ENCODE peak calls at places on chromosomes 6 and 20, in eight cellular contexts. L, V, J, X, C, Q, G and T are unnamed samples.
A peak's percentile ranks its signal among the peaks of the same experiment; 100 is the strongest.

GRCh38 chr20:41690702-41691101 is 72.5 kb upstream of the CHD6 start:
- DNase-seq in V (no peak), Q (no peak), J (no peak), G (no peak), L (no peak), C (no peak), X (no peak), T (no peak)

GRCh38 chr20:39381598-39381997 is 419.5 kb downstream of the DHX35 start:
- DNase-seq in C (no peak), X (no peak), V (no peak), L (peak; percentile 1), G (no peak), J (no peak), Q (no peak), T (no peak)

GRCh38 chr6:56513631-56514030 is 129.1 kb downstream of the DST start:
- DNase-seq in C (no peak), Q (no peak), J (no peak), X (no peak), V (no peak), L (no peak), G (no peak), T (no peak)

GRCh38 chr6:11851405-11851804 is 72.8 kb upstream of the ADTRP start:
- DNase-seq in Q (no peak), X (peak; percentile 93), G (peak; percentile 92), L (no peak), V (no peak), J (no peak), C (no peak), T (no peak)

GRCh38 chr20:24751551-24751950 is 197.5 kb upstream of the CST7 start:
- DNase-seq in J (no peak), Q (no peak), X (no peak), C (no peak), V (no peak), G (no peak), L (no peak), T (no peak)

GRCh38 chr6:81696505-81696904 is 56.0 kb downstream of the TENT5A start:
- DNase-seq in C (no peak), X (peak; percentile 81), Q (no peak), L (peak; percentile 58), J (no peak), V (no peak), G (no peak), T (no peak)

GRCh38 chr6:49565261-49565660 is 14.8 kb downstream of the C6orf141 start:
- DNase-seq in V (no peak), C (no peak), Q (no peak), X (no peak), J (no peak), G (no peak), L (no peak), T (no peak)

GRCh38 chr20:1468117-1468624 is 1.5 kb upstream of the NSFL1C start:
- DNase-seq in Q (no peak), C (no peak), V (no peak), X (no peak), J (no peak), L (no peak), G (no peak), T (no peak)

GRCh38 chr6:158649289-158650143 is at the start of gene SYTL3:
- DNase-seq in L (peak; percentile 72), V (no peak), Q (peak; percentile 76), X (no peak), J (no peak), C (peak; percentile 70), G (peak; percentile 84), T (no peak)

GRCh38 chr6:43172127-43173007 is 1.3 kb downstream of the SRF start:
- DNase-seq in C (no peak), G (no peak), X (no peak), V (no peak), L (peak; percentile 38), J (peak; percentile 48), Q (peak; percentile 62), T (no peak)

GRCh38 chr6:43173496-43174262 is 2.6 kb downstream of the SRF start:
- DNase-seq in X (no peak), L (no peak), G (no peak), Q (no peak), C (no peak), J (no peak), V (no peak), T (no peak)

GRCh38 chr6:43174263-43175112 is 3.4 kb downstream of the SRF start:
- DNase-seq in L (peak; percentile 100), G (peak; percentile 99), Q (peak; percentile 98), J (peak; percentile 97), V (peak; percentile 98), C (peak; percentile 98), X (peak; percentile 98), T (peak; percentile 98)

GRCh38 chr6:43170452-43171283 is at the start of gene SRF:
- DNase-seq in G (peak; percentile 97), Q (peak; percentile 100), V (peak; percentile 67), L (peak; percentile 100), X (peak; percentile 98), J (peak; percentile 100), C (peak; percentile 99), T (peak; percentile 99)

DNA sequence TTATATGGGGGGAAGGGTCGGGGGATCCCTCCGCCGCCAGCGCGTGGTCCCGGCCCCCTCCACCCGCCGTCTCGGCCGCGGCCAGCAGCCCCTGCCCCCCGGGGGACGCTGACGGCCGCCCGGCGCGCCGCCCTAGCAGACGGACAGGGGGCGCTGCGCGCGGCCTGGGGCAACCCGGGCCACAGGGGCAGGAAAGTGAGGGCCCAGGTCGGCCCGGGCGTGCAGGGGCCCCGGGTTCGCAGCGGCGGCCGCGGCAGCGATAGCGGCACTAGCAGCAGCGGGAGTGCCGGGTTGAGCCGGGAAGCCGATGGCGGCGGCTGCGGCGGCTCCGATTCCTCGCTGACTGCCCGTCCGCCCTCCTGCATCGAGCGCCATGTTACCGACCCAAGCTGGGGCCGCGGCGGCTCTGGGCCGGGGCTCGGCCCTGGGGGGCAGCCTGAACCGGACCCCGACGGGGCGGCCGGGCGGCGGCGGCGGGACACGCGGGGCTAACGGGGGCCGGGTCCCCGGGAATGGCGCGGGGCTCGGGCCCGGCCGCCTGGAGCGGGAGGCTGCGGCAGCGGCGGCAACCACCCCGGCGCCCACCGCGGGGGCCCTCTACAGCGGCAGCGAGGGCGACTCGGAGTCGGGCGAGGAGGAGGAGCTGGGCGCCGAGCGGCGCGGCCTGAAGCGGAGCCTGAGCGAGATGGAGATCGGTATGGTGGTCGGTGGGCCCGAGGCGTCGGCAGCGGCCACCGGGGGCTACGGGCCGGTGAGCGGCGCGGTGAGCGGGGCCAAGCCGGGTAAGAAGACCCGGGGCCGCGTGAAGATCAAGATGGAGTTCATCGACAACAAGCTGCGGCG is 436 bp downstream of the SRF start:
- DNase-seq in Q (peak; percentile 22), G (no peak), C (no peak), V (peak; percentile 75), X (no peak), J (peak; percentile 35), L (peak; percentile 20), T (no peak)
- TF ChIP-seq CTCF in Q (peak; percentile 66), G (no peak), C (peak; percentile 75), V (peak; percentile 64), X (peak; percentile 18), J (peak; percentile 57), L (peak; percentile 43), T (peak; percentile 42)

DNA sequence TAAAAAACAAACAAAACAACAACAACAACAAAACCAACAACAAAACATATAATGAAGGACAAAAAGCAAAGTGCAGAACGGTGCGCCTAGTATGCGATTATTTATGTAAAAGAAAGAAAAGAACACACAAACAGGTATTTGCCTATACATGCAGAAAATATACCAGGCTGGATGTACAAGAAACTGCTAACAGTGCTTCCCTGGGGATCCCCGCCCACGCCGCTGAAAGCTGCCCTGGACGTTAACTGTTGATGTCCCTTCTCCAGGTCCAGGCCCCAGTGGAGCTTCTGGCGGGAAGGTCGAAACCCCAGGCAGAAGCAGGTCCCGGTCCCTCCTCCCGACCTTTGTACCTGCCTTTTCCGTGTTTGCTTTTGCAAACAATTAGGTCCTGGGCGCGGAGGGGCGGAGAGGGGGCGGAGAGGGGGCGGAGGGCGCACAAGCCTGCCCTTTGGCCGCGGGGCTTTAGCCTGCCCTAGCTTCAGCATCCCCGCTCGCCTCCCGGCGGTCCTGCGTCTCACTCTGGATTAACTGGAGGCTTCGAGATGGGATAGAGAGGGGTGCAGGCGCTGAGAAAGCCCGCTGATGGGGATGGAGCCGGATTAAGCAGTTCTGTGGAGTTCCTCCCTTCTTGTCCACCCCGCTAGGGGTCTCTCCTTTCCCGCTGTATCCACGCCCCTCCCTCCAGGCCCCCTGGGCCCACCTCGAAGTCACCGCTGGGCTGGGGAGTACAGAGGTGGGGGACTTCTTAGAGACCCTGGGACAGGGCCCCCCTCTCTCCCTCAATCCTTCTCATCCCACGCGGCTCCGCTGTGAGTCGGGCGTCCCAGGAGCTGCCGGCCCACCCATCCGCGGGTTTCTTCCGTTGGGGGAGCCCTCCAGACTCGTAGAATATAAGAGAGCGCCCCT is 8.2 kb upstream of the AHCY start:
- DNase-seq in J (peak; percentile 69), V (no peak), G (no peak), Q (peak; percentile 86), X (no peak), C (no peak), L (peak; percentile 32), T (no peak)
- TF ChIP-seq CTCF in J (no peak), V (peak; percentile 31), G (peak; percentile 25), Q (no peak), X (no peak), C (no peak), L (peak; percentile 51), T (peak; percentile 43)

GRCh38 chr20:58629213-58629575 is 21.9 kb upstream of the STX16 start:
- DNase-seq in C (no peak), J (no peak), Q (no peak), G (no peak), V (no peak), L (no peak), X (no peak), T (no peak)

GRCh38 chr20:58630063-58630462 is 21.0 kb upstream of the STX16 start:
- DNase-seq in G (no peak), C (no peak), Q (no peak), X (peak; percentile 61), L (peak; percentile 44), J (no peak), V (peak; percentile 26), T (no peak)

GRCh38 chr20:58626076-58626475 is 25.0 kb upstream of the STX16 start:
- DNase-seq in L (no peak), X (no peak), V (no peak), G (no peak), J (no peak), C (no peak), Q (no peak), T (no peak)

GRCh38 chr20:58627212-58628072 is 23.6 kb upstream of the STX16 start:
- DNase-seq in J (no peak), C (no peak), L (no peak), V (no peak), Q (no peak), G (no peak), X (no peak), T (no peak)

GRCh38 chr20:58628491-58629212 is 22.4 kb upstream of the STX16 start:
- DNase-seq in X (no peak), G (no peak), V (no peak), C (no peak), L (no peak), J (no peak), Q (no peak), T (no peak)
- TF ChIP-seq CTCF in X (no peak), G (no peak), V (no peak), C (no peak), L (no peak), J (no peak), Q (no peak), T (no peak)

DNA sequence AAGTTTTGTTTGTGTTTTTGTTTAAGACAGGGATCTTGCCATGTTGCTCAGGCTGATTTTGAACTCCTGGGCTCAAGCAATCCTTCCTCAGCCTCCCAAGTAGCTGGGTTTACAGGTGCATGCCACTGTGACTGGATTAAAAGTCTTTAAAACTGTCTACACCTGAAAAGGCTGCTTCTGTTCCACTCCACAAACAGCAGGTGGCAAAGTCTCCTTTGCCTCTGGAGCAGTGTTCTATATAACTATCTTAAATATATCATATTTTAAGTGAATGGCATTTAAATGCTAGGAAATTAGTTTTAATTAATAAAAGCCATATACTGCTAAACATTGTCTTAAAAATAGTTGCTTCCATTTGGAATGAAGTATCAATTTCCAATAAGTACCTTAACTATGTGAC is 89.2 kb upstream of the BCLAF1 start:
- DNase-seq in X (no peak), L (no peak), J (no peak), V (no peak), G (no peak), Q (no peak), C (no peak), T (no peak)
- TF ChIP-seq CTCF in X (peak; percentile 60), L (peak; percentile 29), J (no peak), V (peak; percentile 20), G (peak; percentile 13), Q (peak; percentile 20), C (no peak), T (peak; percentile 42)